ENCODE peak calls at places on chromosomes 4 and X, in six cellular contexts. S, E, G, T, O and M are unnamed samples.

GRCh38 chrX:100980608-100981497 is 11.3 kb downstream of the ARL13A start:
- DNase-seq in S (peak), E (peak), G (peak), O (no peak), T (no peak), M (no peak)

GRCh38 chr4:137509855-137510282 is 22.4 kb downstream of the PCDH18 start:
- DNase-seq in T (no peak), S (no peak), G (peak), E (no peak), O (no peak), M (no peak)

GRCh38 chrX:43655961-43656494 is at the start of gene MAOA:
- DNase-seq in S (peak), G (no peak), O (peak), E (peak), T (peak), M (no peak)

GRCh38 chr4:5391492-5391891 is 316.9 kb downstream of the EVC2 start:
- DNase-seq in E (no peak), G (no peak), T (no peak), O (no peak), S (no peak), M (no peak)

GRCh38 chr4:131091896-131092295 is 1995.9 kb downstream of the C4orf33 start:
- DNase-seq in T (no peak), O (no peak), G (peak), S (peak), E (no peak), M (no peak)

GRCh38 chr4:158121203-158121586 is 51.6 kb downstream of the GASK1B start:
- DNase-seq in E (peak), S (no peak), T (no peak), G (no peak), O (peak), M (no peak)

GRCh38 chr4:89434364-89434988 is 126.9 kb upstream of the GPRIN3 start:
- DNase-seq in S (peak), O (no peak), E (no peak), T (no peak), G (peak), M (no peak)

GRCh38 chrX:7170903-7171302 is 22.9 kb upstream of the PUDP start:
- DNase-seq in E (peak), O (no peak), S (peak), T (peak), G (no peak), M (no peak)

GRCh38 chrX:126770179-126770578 is 49.4 kb upstream of the PRR32 start:
- DNase-seq in G (no peak), S (peak), E (no peak), T (no peak), O (no peak), M (no peak)

GRCh38 chrX:56130436-56130835 is 101.7 kb upstream of the KLF8 start:
- DNase-seq in S (no peak), O (no peak), T (no peak), E (no peak), G (no peak), M (no peak)

GRCh38 chr4:100299019-100299418 is 108.8 kb upstream of the DDIT4L start:
- DNase-seq in O (no peak), T (no peak), E (no peak), S (peak), G (peak), M (no peak)

GRCh38 chr4:18691431-18692200 is 670.1 kb upstream of the LCORL start:
- DNase-seq in T (no peak), E (no peak), O (no peak), G (no peak), S (no peak), M (no peak)

DNA sequence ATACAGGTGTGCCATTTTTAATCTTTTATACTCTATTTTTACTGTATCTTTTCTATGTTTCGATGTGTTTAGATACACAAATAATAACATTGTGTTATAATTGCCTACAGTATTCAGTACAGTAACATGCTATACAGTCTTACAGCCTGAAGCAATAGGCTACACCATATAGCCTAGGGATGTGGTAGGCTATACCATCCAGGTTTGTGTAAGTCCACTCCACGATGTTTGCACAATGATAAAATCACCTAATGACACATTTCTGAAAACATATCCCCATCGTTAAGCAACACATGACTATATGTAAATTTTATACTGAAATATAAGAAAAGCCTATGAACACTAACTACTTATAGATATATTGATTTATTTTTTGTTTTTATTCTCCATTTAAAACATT is 48.9 kb upstream of the EXOC1L start:
- DNase-seq in T (no peak), O (no peak), G (no peak), S (no peak), E (no peak), M (no peak)
- TF ChIP-seq POLR2AphosphoS5 in T (no peak), O (no peak), G (no peak), S (no peak), E (no peak), M (no peak)

DNA sequence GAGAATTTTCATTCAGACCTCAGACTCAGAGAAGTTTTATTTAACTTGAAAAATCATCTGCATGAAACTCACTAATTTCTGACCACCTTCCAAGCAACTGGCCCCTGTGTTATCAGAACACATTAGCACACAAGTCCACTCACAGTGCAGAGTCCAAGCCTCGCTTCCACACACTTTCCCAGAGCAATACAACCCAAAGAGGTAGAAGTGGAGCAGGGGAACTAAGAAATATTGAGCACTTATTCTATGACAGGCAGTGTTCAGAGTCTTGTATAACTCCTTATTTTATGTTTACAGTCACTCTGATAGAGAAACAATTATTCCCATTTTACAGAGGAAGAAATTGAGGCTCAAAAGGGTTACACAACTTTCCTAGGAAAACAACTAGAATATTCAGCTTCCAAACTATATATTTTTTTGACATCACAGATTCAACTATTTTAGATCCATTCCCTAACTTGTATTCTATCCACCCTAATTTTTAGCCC is 18.3 kb upstream of the TMEM154 start:
- DNase-seq in G (no peak), T (no peak), S (no peak), O (no peak), E (no peak), M (no peak)
- H3K4me3 ChIP-seq in G (no peak), T (no peak), S (no peak), O (no peak), E (no peak), M (no peak)

GRCh38 chr4:25234390-25235367 is 846 bp downstream of the PI4K2B start:
- DNase-seq in E (peak), G (peak), O (peak), T (peak), S (peak), M (no peak)

GRCh38 chr4:25236971-25237370 is 3.1 kb downstream of the PI4K2B start:
- DNase-seq in E (no peak), T (no peak), G (no peak), S (no peak), O (no peak), M (no peak)

GRCh38 chr4:25233194-25233593 is 639 bp upstream of the PI4K2B start:
- DNase-seq in S (no peak), G (no peak), T (no peak), E (no peak), O (no peak), M (no peak)

GRCh38 chr4:25235401-25235800 is 1.6 kb downstream of the PI4K2B start:
- DNase-seq in O (no peak), S (no peak), G (no peak), T (no peak), E (no peak), M (no peak)

GRCh38 chr4:25233737-25234389 is at the start of gene PI4K2B:
- DNase-seq in E (peak), T (peak), S (peak), O (peak), G (peak), M (no peak)
- TF ChIP-seq POLR2A in E (peak), T (peak), S (peak), O (peak), G (peak), M (no peak)

GRCh38 chr4:7992846-7993245 is 53.2 kb upstream of the AFAP1 start:
- DNase-seq in S (no peak), O (no peak), G (no peak), E (no peak), T (no peak), M (no peak)
- TF ChIP-seq POLR2AphosphoS5 in S (no peak), O (no peak), G (no peak), E (no peak), T (no peak), M (no peak)

GRCh38 chrX:41095174-41095573 is 9.9 kb downstream of the USP9X start:
- DNase-seq in T (no peak), G (no peak), E (no peak), S (no peak), O (no peak), M (no peak)

GRCh38 chrX:41097326-41097725 is 12.1 kb downstream of the USP9X start:
- DNase-seq in O (no peak), S (no peak), T (no peak), E (no peak), G (no peak), M (no peak)

GRCh38 chrX:41100200-41100599 is 15.0 kb downstream of the USP9X start:
- DNase-seq in T (no peak), E (no peak), O (no peak), G (no peak), S (no peak), M (no peak)

GRCh38 chrX:41092776-41093175 is 7.5 kb downstream of the USP9X start:
- DNase-seq in T (no peak), S (no peak), G (no peak), E (no peak), O (no peak), M (no peak)

GRCh38 chrX:41095962-41096955 is 11.0 kb downstream of the USP9X start:
- DNase-seq in T (no peak), S (no peak), E (no peak), G (no peak), O (no peak), M (no peak)
- H3K4me3 ChIP-seq in T (no peak), S (no peak), E (no peak), G (no peak), O (no peak), M (no peak)

GRCh38 chr4:39044947-39045734 is 12.9 kb upstream of the TMEM156 start:
- DNase-seq in S (peak), G (no peak), E (no peak), T (no peak), O (peak), M (no peak)
- TF ChIP-seq POLR2A in S (no peak), G (no peak), E (peak), T (no peak), O (no peak), M (no peak)

GRCh38 chr4:94455081-94455480 is 3.3 kb downstream of the PDLIM5 start:
- DNase-seq in G (no peak), E (peak), O (peak), S (peak), T (peak), M (no peak)

GRCh38 chr4:94454405-94454804 is 2.7 kb downstream of the PDLIM5 start:
- DNase-seq in G (no peak), O (no peak), E (no peak), T (no peak), S (peak), M (no peak)

GRCh38 chr4:94458682-94459081 is 6.9 kb downstream of the PDLIM5 start:
- DNase-seq in T (no peak), S (no peak), O (no peak), E (no peak), G (no peak), M (no peak)

GRCh38 chr4:94459462-94460161 is 7.9 kb downstream of the PDLIM5 start:
- DNase-seq in T (no peak), O (no peak), G (no peak), S (no peak), E (no peak), M (no peak)

GRCh38 chr4:94457692-94458106 is 6.0 kb downstream of the PDLIM5 start:
- DNase-seq in G (no peak), T (no peak), E (no peak), O (no peak), S (peak), M (no peak)
- TF ChIP-seq POLR2AphosphoS5 in G (no peak), T (peak), E (no peak), O (peak), S (no peak), M (no peak)

GRCh38 chrX:137033774-137034507 is at the start of gene GPR101:
- DNase-seq in E (no peak), G (no peak), O (no peak), T (no peak), S (no peak), M (no peak)
- H3K4me3 ChIP-seq in E (no peak), G (no peak), O (peak), T (no peak), S (no peak), M (no peak)

GRCh38 chr4:94409947-94410346 is 41.8 kb upstream of the PDLIM5 start:
- DNase-seq in E (no peak), S (peak), O (no peak), G (no peak), T (no peak), M (no peak)

GRCh38 chr4:94408549-94409374 is 43.0 kb upstream of the PDLIM5 start:
- DNase-seq in G (no peak), S (no peak), O (no peak), E (no peak), T (no peak), M (no peak)

GRCh38 chr4:94409375-94409679 is 42.4 kb upstream of the PDLIM5 start:
- DNase-seq in G (no peak), S (no peak), E (no peak), O (no peak), T (no peak), M (no peak)

GRCh38 chr4:94407846-94408245 is 43.9 kb upstream of the PDLIM5 start:
- DNase-seq in O (no peak), E (no peak), S (no peak), T (no peak), G (no peak), M (no peak)

GRCh38 chr4:94406668-94407437 is 44.9 kb upstream of the PDLIM5 start:
- DNase-seq in E (peak), G (peak), O (peak), T (peak), S (peak), M (no peak)
- TF ChIP-seq POLR2A in E (no peak), G (no peak), O (no peak), T (no peak), S (no peak), M (no peak)